ENCODE peak calls at places on chromosome 4, in ten cellular contexts. W is NCI-H1092; X is T-helper 1 cell; F is HFF-Myc; N is non-pigmented ciliary epithelial cell; M is GM04503; E is SW480; G is activated CD4-positive, alpha-beta T cell treated with anti-CD3 and anti-CD28 coated beads, Interleukin-2, amount 50 U/mL, for 1 hour; Y is left lung; J is T-helper 9 cell. R is an unnamed sample.

GRCh38 chr4:128596115-128596514 is 213.4 kb upstream of the JADE1 start:
- DNase-seq in M (no peak), J (no peak), Y (no peak), N (no peak), G (no peak), E (no peak), W (no peak), F (no peak), X (no peak), R (no peak)

GRCh38 chr4:113951263-113951662 is 28.2 kb downstream of the ARSJ start:
- DNase-seq in M (peak), Y (peak), W (no peak), E (no peak), G (no peak), X (no peak), J (no peak), F (no peak), N (no peak), R (peak)

GRCh38 chr4:139740531-139741041 is 75.0 kb downstream of the MGST2 start:
- DNase-seq in N (peak), E (peak), M (peak), G (no peak), Y (peak), W (peak), J (no peak), X (no peak), F (peak), R (peak)

GRCh38 chr4:14334166-14334565 is 668.1 kb upstream of the CPEB2 start:
- DNase-seq in E (no peak), X (no peak), F (no peak), Y (no peak), G (no peak), M (peak), J (no peak), W (no peak), N (no peak), R (no peak)

GRCh38 chr4:177047070-177047850 is 254.5 kb upstream of the VEGFC start:
- DNase-seq in N (peak), F (peak), J (peak), X (peak), Y (peak), W (peak), E (peak), M (peak), G (peak), R (peak)

GRCh38 chr4:15695240-15695699 is 7.6 kb upstream of the BST1 start:
- DNase-seq in E (peak), N (peak), G (no peak), Y (no peak), M (peak), W (no peak), F (peak), J (no peak), X (no peak), R (peak)

GRCh38 chr4:16360694-16361262 is 134.5 kb upstream of the TAPT1 start:
- DNase-seq in E (no peak), J (no peak), F (no peak), M (no peak), Y (no peak), G (no peak), N (no peak), W (no peak), X (no peak), R (peak)

GRCh38 chr4:9924750-9925149 is 96.5 kb downstream of the SLC2A9 start:
- DNase-seq in F (no peak), N (peak), G (no peak), M (peak), X (no peak), W (peak), E (peak), Y (no peak), J (no peak), R (no peak)

GRCh38 chr4:33160126-33160525 is 2440.0 kb downstream of the PCDH7 start:
- DNase-seq in Y (no peak), N (no peak), E (no peak), F (peak), W (no peak), J (no peak), X (no peak), G (no peak), M (no peak), R (peak)

GRCh38 chr4:71473541-71474240 is 134.9 kb downstream of the SLC4A4 start:
- DNase-seq in W (no peak), X (no peak), Y (no peak), G (no peak), J (no peak), E (no peak), M (peak), F (no peak), N (no peak), R (no peak)

R was measured in fibroblast of villous mesenchyme.